ENCODE peak calls at places on chromosomes 3 and 15, in ten cellular contexts. H is left lung; A is iPS DF 19.7; C is stimulated activated CD8-positive, alpha-beta memory T cell treated with anti-CD3 and anti-CD28 coated beads, Interleukin-12 subunit alpha, Interleukin-12 subunit beta, amount 100 ng/mL, for 1 hour; W is hepatocyte; V is EH; G is caudate nucleus; X is upper lobe of left lung; F is A549; U is BJ. M is an unnamed sample.

GRCh38 chr3:129034650-129035049 is 25.9 kb upstream of the GP9 start:
- DNase-seq in V (peak), C (no peak), A (no peak), W (no peak), F (no peak), U (no peak), X (no peak), G (no peak), H (no peak), M (no peak)

GRCh38 chr3:47542614-47543173 is 29.2 kb upstream of the ELP6 start:
- DNase-seq in C (no peak), U (no peak), V (no peak), F (no peak), W (no peak), A (no peak), G (peak), H (peak), X (peak), M (no peak)

GRCh38 chr15:72365844-72366243 is 10.0 kb downstream of the HEXA start:
- DNase-seq in F (no peak), H (peak), V (no peak), G (no peak), U (no peak), C (no peak), A (no peak), W (no peak), X (no peak), M (no peak)

GRCh38 chr3:21801631-21802030 is 50.6 kb upstream of the ZNF385D start:
- DNase-seq in F (no peak), X (no peak), C (no peak), U (no peak), V (no peak), H (no peak), W (no peak), A (no peak), G (no peak), M (no peak)

GRCh38 chr3:108437439-108437838 is 73.0 kb downstream of the MYH15 start:
- DNase-seq in G (no peak), H (no peak), U (no peak), C (no peak), W (peak), A (no peak), V (no peak), F (no peak), X (no peak), M (no peak)

GRCh38 chr3:160331127-160331937 is 67.7 kb downstream of the IFT80 start:
- DNase-seq in W (peak), A (no peak), X (no peak), V (peak), G (no peak), F (peak), C (no peak), U (peak), H (no peak), M (peak)

GRCh38 chr3:66095295-66096001 is 56.7 kb upstream of the MAGI1 start:
- DNase-seq in U (no peak), A (no peak), H (no peak), X (no peak), G (no peak), C (no peak), V (no peak), W (no peak), F (no peak), M (peak)

GRCh38 chr3:139537325-139537724 is 2.2 kb downstream of the RBP1 start:
- DNase-seq in F (peak), G (no peak), A (no peak), C (no peak), V (peak), U (no peak), H (no peak), X (no peak), W (peak), M (no peak)

GRCh38 chr3:61979645-61980430 is 393.5 kb downstream of the FEZF2 start:
- DNase-seq in G (no peak), X (no peak), A (no peak), C (no peak), U (peak), W (no peak), F (no peak), V (peak), H (no peak), M (no peak)

GRCh38 chr3:57434041-57434440 is 110.1 kb downstream of the DNAH12 start:
- DNase-seq in A (no peak), V (peak), G (no peak), C (no peak), U (no peak), W (peak), F (peak), X (no peak), H (no peak), M (no peak)

GRCh38 chr15:99425666-99426301 is 140.0 kb upstream of the MEF2A start:
- DNase-seq in H (peak), V (no peak), G (no peak), X (no peak), W (no peak), F (peak), A (no peak), U (no peak), C (no peak), M (no peak)

GRCh38 chr3:72323794-72324193 is 524.5 kb downstream of the SHQ1 start:
- DNase-seq in H (no peak), V (no peak), G (no peak), F (no peak), W (no peak), X (no peak), A (no peak), U (no peak), C (no peak), M (no peak)

GRCh38 chr15:37900286-37901221 is 33.9 kb upstream of the TMCO5A start:
- DNase-seq in A (no peak), C (no peak), U (no peak), W (peak), H (no peak), X (no peak), V (peak), G (no peak), F (peak), M (peak)

GRCh38 chr3:14780927-14781507 is 37.7 kb upstream of the FGD5 start:
- DNase-seq in U (no peak), C (no peak), G (no peak), V (peak), X (no peak), H (peak), A (peak), F (peak), W (peak), M (no peak)

GRCh38 chr15:56744701-56745683 is 11.7 kb upstream of the ZNF280D start:
- DNase-seq in A (no peak), F (no peak), V (no peak), X (no peak), C (no peak), H (no peak), U (no peak), W (no peak), G (no peak), M (no peak)

GRCh38 chr15:48962662-48963523 is 826 bp downstream of the SHC4 start:
- DNase-seq in C (no peak), G (no peak), U (no peak), F (no peak), X (peak), A (no peak), W (peak), H (no peak), V (peak), M (no peak)

GRCh38 chr15:48072941-48073340 is 47.8 kb upstream of the SLC24A5 start:
- DNase-seq in F (no peak), W (no peak), V (no peak), U (no peak), G (no peak), C (no peak), X (no peak), A (no peak), H (no peak), M (no peak)

GRCh38 chr15:67508367-67508766 is 12.6 kb upstream of the C15orf61 start:
- DNase-seq in X (no peak), F (no peak), A (no peak), C (no peak), W (no peak), G (no peak), U (no peak), H (no peak), V (peak), M (no peak)

GRCh38 chr15:67906382-67906781 is 66.5 kb upstream of the RNU6-1 start:
- DNase-seq in G (no peak), V (peak), A (no peak), C (no peak), F (peak), W (no peak), H (no peak), U (no peak), X (no peak), M (no peak)

GRCh38 chr3:171526869-171527268 is 66.7 kb upstream of the TNIK start:
- DNase-seq in H (no peak), U (peak), G (no peak), V (peak), C (no peak), X (no peak), F (no peak), W (no peak), A (no peak), M (no peak)

GRCh38 chr3:31981206-31982181 is at the start of the genes OSBPL10 and ZNF860:
- DNase-seq in H (peak), W (peak), A (no peak), G (peak), C (no peak), V (peak), U (peak), F (peak), X (peak), M (peak)

GRCh38 chr3:151387443-151388241 is 3.1 kb upstream of the P2RY12 start:
- DNase-seq in U (no peak), X (no peak), W (no peak), V (no peak), H (no peak), G (no peak), C (no peak), F (no peak), A (no peak), M (no peak)

GRCh38 chr15:73527598-73527997 is 84.6 kb downstream of the REC114 start:
- DNase-seq in G (no peak), X (no peak), A (no peak), C (no peak), F (no peak), V (no peak), W (no peak), U (no peak), H (no peak), M (no peak)

GRCh38 chr3:178289544-178290160 is 246.6 kb upstream of the KCNMB2 start:
- DNase-seq in F (no peak), H (no peak), U (no peak), V (peak), G (no peak), C (no peak), X (no peak), A (no peak), W (no peak), M (peak)

M was measured in skeletal muscle cell.